ENCODE peak calls at places on chromosomes 5 and 9, in four cellular contexts. A is HepG2, P is A549, D is GM12878. M is an unnamed sample.

GRCh38 chr9:116756995-116757394 is 69.9 kb downstream of the TRIM32 start:
- DNase-seq in A (no peak), D (no peak), P (no peak), M (no peak)

GRCh38 chr5:107553063-107553676 is 117.6 kb downstream of the EFNA5 start:
- DNase-seq in A (no peak), D (no peak), P (no peak), M (no peak)

GRCh38 chr5:168877132-168877895 is 298.1 kb upstream of the PANK3 start:
- DNase-seq in D (no peak), P (no peak), A (peak), M (peak)

GRCh38 chr5:129361441-129362025 is 98.6 kb upstream of the ADAMTS19 start:
- DNase-seq in A (no peak), D (no peak), P (no peak), M (no peak)

GRCh38 chr9:68844623-68845612 is 139.9 kb downstream of the PIP5K1B start:
- DNase-seq in A (peak), P (peak), D (no peak), M (peak)

GRCh38 chr9:6584881-6585597 is 60.5 kb downstream of the GLDC start:
- DNase-seq in A (peak), D (no peak), P (peak), M (no peak)

GRCh38 chr9:71981944-71982343 is 70.5 kb downstream of the C9orf85 start:
- DNase-seq in P (no peak), A (no peak), D (no peak), M (no peak)

GRCh38 chr9:136544549-136545064 is 1.2 kb downstream of the NOTCH1 start:
- DNase-seq in P (peak), D (no peak), A (no peak), M (peak)

GRCh38 chr9:36208521-36209253 is 18.0 kb downstream of the CLTA start:
- DNase-seq in D (no peak), A (no peak), P (no peak), M (no peak)

GRCh38 chr5:176611435-176611834 is 1.5 kb upstream of the GPRIN1 start:
- DNase-seq in D (no peak), P (no peak), A (peak), M (peak)

GRCh38 chr9:93319992-93320490 is 131.4 kb upstream of the FAM120A start:
- DNase-seq in P (no peak), D (no peak), A (no peak), M (peak)

GRCh38 chr9:133335924-133336811 is at the start of gene SURF6:
- DNase-seq in D (peak), P (peak), A (peak), M (peak)

GRCh38 chr5:137880313-137880712 is 8.9 kb upstream of the PKD2L2 start:
- DNase-seq in D (no peak), P (no peak), A (no peak), M (no peak)

GRCh38 chr5:190366-191035 is 794 bp upstream of the LRRC14B start:
- DNase-seq in A (no peak), P (no peak), D (no peak), M (no peak)

GRCh38 chr5:10304932-10305331 is 2.8 kb downstream of the CMBL start:
- DNase-seq in A (no peak), D (no peak), P (no peak), M (peak)

GRCh38 chr5:143716856-143717255 is 95.1 kb upstream of the HMHB1 start:
- DNase-seq in D (no peak), P (no peak), A (no peak), M (no peak)

GRCh38 chr9:107029146-107029545 is 166.2 kb downstream of the ZNF462 start:
- DNase-seq in A (no peak), D (no peak), P (no peak), M (no peak)

GRCh38 chr5:128736567-128736966 is 198.5 kb upstream of the FBN2 start:
- DNase-seq in A (no peak), P (no peak), D (no peak), M (no peak)

GRCh38 chr5:139664273-139664693 is 16.1 kb downstream of the CXXC5 start:
- DNase-seq in D (peak), A (no peak), P (no peak), M (no peak)

GRCh38 chr9:37221489-37222106 is 101.2 kb downstream of the ZCCHC7 start:
- DNase-seq in A (no peak), D (no peak), P (no peak), M (no peak)

GRCh38 chr5:127564002-127564769 is 46.7 kb downstream of the PRRC1 start:
- DNase-seq in A (peak), P (peak), D (no peak), M (peak)

GRCh38 chr5:164352695-164353094 is 847.3 kb downstream of the MAT2B start:
- DNase-seq in A (no peak), D (no peak), P (no peak), M (no peak)

GRCh38 chr9:121200346-121200745 is 1.3 kb downstream of the RAB14 start:
- DNase-seq in P (no peak), D (no peak), A (no peak), M (no peak)

GRCh38 chr5:93117753-93118531 is 463.1 kb downstream of the NR2F1-AS1 start:
- DNase-seq in D (no peak), A (no peak), P (no peak), M (no peak)

GRCh38 chr9:21589344-21590056 is 107.4 kb upstream of the IFNE start:
- DNase-seq in P (no peak), D (no peak), A (no peak), M (no peak)

GRCh38 chr5:134873494-134873893 is 677 bp upstream of the TXNDC15 start:
- DNase-seq in P (no peak), D (no peak), A (no peak), M (peak)

GRCh38 chr5:59709346-59709821 is 184.1 kb downstream of the PDE4D start:
- DNase-seq in D (no peak), A (no peak), P (no peak), M (no peak)

GRCh38 chr9:98931543-98931942 is 12.2 kb upstream of the COL15A1 start:
- DNase-seq in D (no peak), P (no peak), A (no peak), M (peak)

GRCh38 chr9:135609366-135609955 is 29.9 kb downstream of the GLT6D1 start:
- DNase-seq in A (no peak), P (no peak), D (no peak), M (no peak)

GRCh38 chr5:103624035-103624461 is 61.5 kb upstream of the NUDT12 start:
- DNase-seq in D (no peak), P (no peak), A (no peak), M (no peak)

GRCh38 chr5:161385080-161385479 is 161.4 kb downstream of the GABRB2 start:
- DNase-seq in P (no peak), A (no peak), D (no peak), M (no peak)

GRCh38 chr5:142404046-142404477 is 79.2 kb upstream of the SPRY4 start:
- DNase-seq in D (no peak), A (no peak), P (no peak), M (no peak)
- TF ChIP-seq CEBPB in D (no peak), A (no peak), P (no peak), M (no peak)

GRCh38 chr5:65612298-65612907 is 11.7 kb downstream of the TRIM23 start:
- DNase-seq in A (no peak), D (no peak), P (no peak), M (no peak)
- TF ChIP-seq ESRRA in A (no peak), D (no peak), P (no peak), M (no peak)

DNA sequence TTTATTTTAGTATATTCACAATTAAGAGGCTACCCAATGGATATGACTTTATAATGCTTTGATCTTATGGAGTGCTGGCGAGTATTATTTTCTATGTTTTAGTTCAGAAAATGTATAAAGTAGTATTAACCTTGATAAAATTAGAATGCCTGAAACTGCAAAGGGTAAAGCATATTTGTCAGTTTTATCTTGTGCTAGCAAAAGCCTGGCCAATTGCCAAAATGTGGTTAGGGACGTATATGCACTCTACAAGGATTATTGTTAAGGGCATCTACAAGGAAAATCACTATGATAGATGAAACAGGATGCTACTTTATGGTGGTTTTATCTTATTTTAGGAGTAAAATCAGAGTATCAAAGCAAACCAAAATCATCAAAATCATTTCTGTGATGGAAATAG is 281.7 kb downstream of the CCDC171 start:
- DNase-seq in D (no peak), A (no peak), P (no peak), M (no peak)
- TF ChIP-seq MYC in D (no peak), A (no peak), P (no peak), M (no peak)

DNA sequence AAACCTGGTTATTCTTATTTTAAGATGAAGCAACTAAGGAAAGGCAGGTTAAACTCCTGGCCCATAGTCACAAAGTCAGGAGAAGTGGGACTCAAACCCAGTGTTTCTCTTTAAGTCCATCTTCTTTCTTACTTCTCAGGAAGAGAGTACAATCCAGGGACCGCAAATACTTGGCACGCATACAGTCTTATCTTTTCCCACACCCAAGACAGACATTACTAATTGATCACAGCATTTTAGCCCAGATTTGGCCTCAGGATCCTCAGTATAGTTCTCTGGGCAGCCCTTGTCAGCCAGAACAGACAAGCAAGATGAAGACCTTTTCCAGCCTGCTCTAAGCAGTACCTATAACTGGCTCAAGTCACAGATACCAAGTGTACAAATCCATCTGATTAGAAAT is 125.5 kb upstream of the RAI14 start:
- DNase-seq in D (no peak), P (no peak), A (no peak), M (no peak)
- TF ChIP-seq CEBPB in D (no peak), P (no peak), A (no peak), M (no peak)

GRCh38 chr5:173615884-173616576 is 420 bp downstream of the BOD1 start:
- DNase-seq in A (peak), P (peak), D (peak), M (peak)

GRCh38 chr5:173616577-173617118 is at the start of gene BOD1:
- DNase-seq in D (peak), P (peak), A (peak), M (peak)

GRCh38 chr5:173622639-173623038 is 6.2 kb upstream of the BOD1 start:
- DNase-seq in A (no peak), P (no peak), D (no peak), M (no peak)

GRCh38 chr5:173620784-173621183 is 4.3 kb upstream of the BOD1 start:
- DNase-seq in D (no peak), A (no peak), P (no peak), M (no peak)

GRCh38 chr5:173618927-173619519 is 2.6 kb upstream of the BOD1 start:
- DNase-seq in P (peak), D (peak), A (peak), M (peak)
- TF ChIP-seq ESRRA in P (no peak), D (no peak), A (no peak), M (no peak)

DNA sequence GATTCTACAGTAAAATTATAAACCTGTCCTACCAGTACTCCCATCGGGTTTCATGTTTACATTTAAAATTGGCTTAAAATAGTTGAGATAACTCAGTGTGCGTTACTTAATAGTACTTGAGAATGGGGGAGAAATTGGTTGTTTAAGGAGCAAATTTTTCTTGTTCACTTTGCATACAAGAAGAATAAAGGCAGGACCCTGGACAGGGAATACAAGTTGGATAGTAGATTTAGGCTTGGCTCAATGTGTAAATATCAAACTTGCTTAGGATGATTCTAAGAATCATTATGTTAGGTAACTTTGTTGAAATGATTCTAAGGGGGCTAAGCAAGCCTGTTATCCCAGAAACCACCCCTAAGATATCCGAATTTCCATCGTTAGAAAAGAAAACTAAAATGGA is 448.3 kb upstream of the TLE4 start:
- DNase-seq in A (no peak), P (no peak), D (no peak), M (no peak)
- TF ChIP-seq MYC in A (no peak), P (no peak), D (no peak), M (no peak)

GRCh38 chr5:33311893-33312292 is 128.9 kb upstream of the TARS1 start:
- DNase-seq in A (no peak), P (no peak), D (no peak), M (no peak)
- TF ChIP-seq CEBPB in A (no peak), P (no peak), D (no peak), M (no peak)

DNA sequence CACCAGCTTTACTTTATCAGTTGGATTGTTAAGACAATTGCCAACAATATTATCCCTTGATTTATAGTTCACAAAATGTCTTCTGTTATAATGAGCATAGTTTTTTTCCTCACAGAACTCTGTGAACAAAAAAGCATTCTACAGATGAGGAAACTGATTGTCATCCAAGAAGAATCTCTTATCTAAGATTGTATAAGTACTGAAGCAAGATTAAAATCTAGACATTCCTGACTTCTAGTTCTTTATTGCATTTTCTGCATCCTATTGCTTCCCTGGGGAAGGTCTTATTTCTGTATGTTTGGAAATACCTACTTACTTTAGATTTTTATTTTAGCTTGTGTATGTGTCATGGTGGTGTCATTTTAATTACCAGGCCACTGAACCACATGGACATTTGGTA is 884.9 kb upstream of the WWC1 start:
- DNase-seq in A (no peak), P (no peak), D (no peak), M (no peak)
- TF ChIP-seq ESRRA in A (no peak), P (no peak), D (no peak), M (no peak)

DNA sequence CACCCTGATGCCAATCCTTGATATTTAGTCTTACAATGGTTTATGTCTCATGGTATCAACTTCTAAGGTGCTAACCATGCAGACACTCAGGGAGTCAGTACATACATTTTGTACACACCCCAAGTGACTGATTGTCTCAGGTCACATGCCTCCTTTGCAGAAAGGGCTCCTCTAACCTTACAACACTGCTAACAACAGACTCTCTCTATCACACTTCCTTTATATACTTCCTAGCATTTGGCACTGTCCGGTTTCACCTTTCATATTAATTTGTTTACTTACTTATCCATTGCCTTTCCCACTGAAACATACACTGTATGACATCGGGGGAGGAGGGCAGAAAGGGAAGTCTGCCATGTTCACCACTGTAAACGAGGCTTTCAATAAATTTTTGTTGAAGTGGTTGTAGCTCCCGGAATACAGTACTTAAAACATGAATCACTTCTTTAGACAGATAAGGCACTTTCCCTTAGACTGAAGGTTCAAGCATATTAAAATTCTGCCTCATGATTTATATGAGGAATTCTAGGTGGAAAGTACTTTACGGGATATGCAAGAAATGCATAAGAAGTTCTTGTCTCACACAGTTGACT is 20.6 kb downstream of the EMB start:
- DNase-seq in A (no peak), P (no peak), D (no peak), M (no peak)
- TF ChIP-seq MYC in A (no peak), P (no peak), D (no peak), M (no peak)

GRCh38 chr5:179816401-179817070 is 4.2 kb upstream of the SQSTM1 start:
- DNase-seq in D (no peak), P (no peak), A (no peak), M (no peak)
- TF ChIP-seq CEBPB in D (no peak), P (no peak), A (no peak), M (no peak)